ENCODE peak calls at places on chromosomes 12 and 14, in nine cellular contexts. Q is coronary artery; Z is small intestine; I is MCF 10A; B is AG08396; O is activated CD4-positive, alpha-beta T cell treated with anti-CD3 and anti-CD28 coated beads for 48 hours; U is NT2/D1; X is AML-193; M is activated naive CD8-positive, alpha-beta T cell treated with anti-CD3 and anti-CD28 coated beads, Interleukin-2, amount 50 U/mL, for 16 hours. V is an unnamed sample.

GRCh38 chr12:13713746-13714400 is 267.5 kb downstream of the GRIN2B start:
- DNase-seq in Q (no peak), Z (peak), I (no peak), B (no peak), O (no peak), U (no peak), X (no peak), M (no peak), V (no peak)

GRCh38 chr14:69005432-69006148 is 26.5 kb upstream of the ACTN1 start:
- DNase-seq in Q (peak), Z (no peak), I (peak), B (peak), O (no peak), U (peak), X (no peak), M (no peak), V (no peak)

GRCh38 chr14:104804481-104805325 is 3.8 kb downstream of the ZBTB42 start:
- DNase-seq in Q (no peak), Z (no peak), I (no peak), B (peak), O (no peak), U (no peak), X (no peak), M (no peak), V (peak)

GRCh38 chr12:4027412-4027811 is 154.2 kb upstream of the PARP11 start:
- DNase-seq in Q (no peak), Z (peak), I (no peak), B (no peak), O (peak), U (no peak), X (no peak), M (peak), V (no peak)

GRCh38 chr12:132444957-132445883 is 44.7 kb upstream of the FBRSL1 start:
- DNase-seq in Q (no peak), Z (peak), I (no peak), B (no peak), O (peak), U (no peak), X (peak), M (peak), V (peak)

GRCh38 chr12:111105294-111105693 is 184.9 kb upstream of the MYL2 start:
- DNase-seq in Q (no peak), Z (no peak), I (no peak), B (no peak), O (no peak), U (peak), X (no peak), M (no peak), V (no peak)

GRCh38 chr12:120267736-120268135 is 2.2 kb upstream of the PXN start:
- DNase-seq in Q (no peak), Z (peak), I (no peak), B (no peak), O (no peak), U (no peak), X (no peak), M (no peak), V (no peak)

GRCh38 chr14:54906075-54906474 is 3.4 kb upstream of the GCH1 start:
- DNase-seq in Q (no peak), Z (no peak), I (no peak), B (no peak), O (no peak), U (no peak), X (no peak), M (no peak), V (no peak)

GRCh38 chr14:99267871-99268775 is 3.9 kb downstream of the BCL11B start:
- DNase-seq in Q (no peak), Z (peak), I (no peak), B (no peak), O (peak), U (no peak), X (no peak), M (no peak), V (no peak)

GRCh38 chr12:111384596-111384995 is 15.7 kb upstream of the PHETA1 start:
- DNase-seq in Q (no peak), Z (no peak), I (no peak), B (no peak), O (no peak), U (no peak), X (no peak), M (no peak), V (no peak)

GRCh38 chr12:105706321-105706972 is 376.0 kb downstream of the C12orf75 start:
- DNase-seq in Q (no peak), Z (no peak), I (peak), B (peak), O (no peak), U (peak), X (no peak), M (no peak), V (no peak)

GRCh38 chr14:77593501-77593911 is 22.9 kb downstream of the SPTLC2 start:
- DNase-seq in Q (no peak), Z (peak), I (no peak), B (no peak), O (no peak), U (no peak), X (peak), M (no peak), V (no peak)

GRCh38 chr14:104766256-104766862 is 13.4 kb downstream of the SIVA1 start:
- DNase-seq in Q (no peak), Z (no peak), I (no peak), B (no peak), O (no peak), U (no peak), X (no peak), M (no peak), V (no peak)

V was measured in CD14-positive monocyte.